ENCODE peak calls at places on chromosomes 1 and 21, in four cellular contexts. A is left ventricle myocardium superior, R is glutamatergic neuron, W is uterus. E is an unnamed sample.

GRCh38 chr1:158024737-158025136 is 31.3 kb downstream of the KIRREL1 start:
- DNase-seq in W (no peak), R (no peak), A (peak; percentile 55), E (no peak)

GRCh38 chr1:221149676-221150075 is 270.4 kb downstream of the HLX start:
- DNase-seq in A (no peak), R (no peak), W (no peak), E (peak; percentile 24)

GRCh38 chr1:161676958-161677689 is 14.2 kb downstream of the FCGR2B start:
- DNase-seq in A (no peak), R (no peak), W (no peak), E (peak; percentile 53)

GRCh38 chr21:39047046-39047445 is 136.2 kb downstream of the PSMG1 start:
- DNase-seq in R (no peak), W (no peak), A (no peak), E (no peak)

GRCh38 chr1:52759908-52760307 is 33.7 kb downstream of the ZYG11B start:
- DNase-seq in W (no peak), A (no peak), R (no peak), E (no peak)

GRCh38 chr1:185409763-185410528 is 92.9 kb upstream of the IVNS1ABP start:
- DNase-seq in A (no peak), W (no peak), R (no peak), E (peak; percentile 97)

GRCh38 chr1:18787825-18788385 is 71.6 kb downstream of the TAS1R2 start:
- DNase-seq in R (no peak), A (no peak), W (no peak), E (no peak)

GRCh38 chr1:53326598-53327182 is 1.2 kb downstream of the LRP8 start:
- DNase-seq in R (peak; percentile 50), A (peak; percentile 44), W (no peak), E (peak; percentile 32)

GRCh38 chr1:29408831-29409605 is 172.7 kb downstream of the PTPRU start:
- DNase-seq in A (no peak), R (no peak), W (no peak), E (no peak)

GRCh38 chr1:207672525-207673130 is 27.7 kb downstream of the CR1L start:
- DNase-seq in W (no peak), A (no peak), R (no peak), E (peak; percentile 16)

GRCh38 chr1:70685300-70686286 is 274.5 kb downstream of the CTH start:
- DNase-seq in R (peak; percentile 51), W (peak; percentile 68), A (peak; percentile 39), E (peak; percentile 40)

GRCh38 chr1:152458384-152459185 is 44.5 kb upstream of the CRNN start:
- DNase-seq in A (peak; percentile 71), W (peak; percentile 55), R (peak; percentile 87), E (peak; percentile 73)

GRCh38 chr21:45972716-45973474 is 8.7 kb upstream of the COL6A1 start:
- DNase-seq in A (peak; percentile 90), R (no peak), W (peak; percentile 96), E (no peak)

GRCh38 chr1:19606817-19607706 is 37.0 kb upstream of the NBL1 start:
- DNase-seq in A (no peak), R (no peak), W (no peak), E (peak; percentile 24)

GRCh38 chr1:110879758-110880606 is 7.0 kb downstream of the CD53 start:
- DNase-seq in W (no peak), A (no peak), R (no peak), E (no peak)

GRCh38 chr21:27954806-27955205 is 987.9 kb upstream of the ADAMTS5 start:
- DNase-seq in W (no peak), A (no peak), R (no peak), E (peak; percentile 89)

GRCh38 chr1:151994956-151995355 is 1.3 kb upstream of the S100A10 start:
- DNase-seq in R (no peak), W (peak; percentile 27), A (no peak), E (no peak)